ENCODE peak calls at places on chromosomes 7 and 10, in seven cellular contexts. N is GM23338, E is PC-3, Y is hepatocyte, G is HCT116, X is GM12878, A is A673. U is an unnamed sample.

GRCh38 chr7:44150966-44151678 is 10.0 kb upstream of the MYL7 start:
- DNase-seq in N (no peak), E (no peak), Y (no peak), G (no peak), X (no peak), A (no peak), U (no peak)

GRCh38 chr7:13981070-13981469 is 8.4 kb downstream of the ETV1 start:
- DNase-seq in N (peak; percentile 56), E (peak; percentile 91), Y (peak; percentile 83), G (peak; percentile 86), X (no peak), A (peak; percentile 94), U (peak; percentile 95)

GRCh38 chr10:52653510-52653909 is 119.1 kb downstream of the MBL2 start:
- DNase-seq in N (no peak), E (peak; percentile 50), Y (no peak), G (no peak), X (no peak), A (no peak), U (peak; percentile 39)

GRCh38 chr10:1331560-1331959 is 275.4 kb downstream of the WDR37 start:
- DNase-seq in N (no peak), E (no peak), Y (no peak), G (no peak), X (no peak), A (no peak), U (no peak)

GRCh38 chr10:77004917-77005564 is 632.6 kb downstream of the KCNMA1 start:
- DNase-seq in N (peak; percentile 89), E (peak; percentile 99), Y (peak; percentile 66), G (peak; percentile 18), X (no peak), A (peak; percentile 70), U (peak; percentile 68)

GRCh38 chr10:73843254-73843653 is 31.1 kb downstream of the CAMK2G start:
- DNase-seq in N (no peak), E (peak; percentile 80), Y (no peak), G (no peak), X (no peak), A (no peak), U (peak; percentile 23)

GRCh38 chr10:110460111-110460809 is 37.4 kb upstream of the DUSP5 start:
- DNase-seq in N (no peak), E (peak; percentile 44), Y (no peak), G (no peak), X (no peak), A (peak; percentile 38), U (peak; percentile 45)

GRCh38 chr7:106560482-106560881 is 100.5 kb downstream of the CCDC71L start:
- DNase-seq in N (no peak), E (no peak), Y (no peak), G (no peak), X (no peak), A (no peak), U (no peak)

GRCh38 chr10:113960617-113961260 is 82.9 kb upstream of the ADRB1 start:
- DNase-seq in N (peak; percentile 20), E (peak; percentile 2), Y (peak; percentile 80), G (no peak), X (no peak), A (no peak), U (peak; percentile 20)

GRCh38 chr10:131742371-131743000 is 158.3 kb upstream of the PPP2R2D start:
- DNase-seq in N (no peak), E (no peak), Y (no peak), G (no peak), X (no peak), A (no peak), U (no peak)

GRCh38 chr7:135179321-135179925 is 8.9 kb upstream of the CYREN start:
- DNase-seq in N (no peak), E (no peak), Y (no peak), G (no peak), X (no peak), A (no peak), U (no peak)

GRCh38 chr10:78377362-78377761 is 343.7 kb downstream of the RPS24 start:
- DNase-seq in N (no peak), E (no peak), Y (peak; percentile 29), G (no peak), X (no peak), A (peak; percentile 6), U (no peak)

GRCh38 chr10:126957111-126957510 is 51.9 kb downstream of the DOCK1 start:
- DNase-seq in N (no peak), E (no peak), Y (no peak), G (no peak), X (no peak), A (no peak), U (no peak)

GRCh38 chr10:126956712-126957108 is 51.5 kb downstream of the DOCK1 start:
- DNase-seq in N (no peak), E (no peak), Y (no peak), G (no peak), X (no peak), A (no peak), U (no peak)

GRCh38 chr10:126953886-126954285 is 48.7 kb downstream of the DOCK1 start:
- DNase-seq in N (no peak), E (no peak), Y (no peak), G (no peak), X (no peak), A (no peak), U (no peak)

GRCh38 chr10:126955934-126956711 is 50.9 kb downstream of the DOCK1 start:
- DNase-seq in N (no peak), E (no peak), Y (no peak), G (no peak), X (no peak), A (peak; percentile 14), U (peak; percentile 13)

DNA sequence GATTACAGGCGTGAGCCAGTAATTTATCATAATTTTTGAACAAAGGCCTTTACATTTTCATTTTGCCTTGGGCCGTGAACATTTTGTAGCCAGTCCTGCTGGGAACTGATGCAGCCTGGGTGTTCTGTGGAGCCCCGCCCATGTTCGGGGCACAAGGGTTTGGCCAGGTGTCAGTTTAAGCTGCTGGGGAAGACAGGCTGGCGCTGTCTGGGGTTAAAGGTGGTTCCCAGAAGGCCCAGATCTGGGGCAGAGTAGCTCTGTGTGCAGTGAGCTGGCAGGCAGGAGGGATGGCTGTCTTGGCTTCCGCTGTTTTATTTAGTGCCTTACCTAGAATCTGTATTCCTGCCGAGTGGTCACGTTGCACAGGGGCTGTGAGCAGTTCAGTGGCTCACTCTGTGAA is 50.2 kb downstream of the DOCK1 start:
- DNase-seq in N (no peak), E (no peak), Y (no peak), G (no peak), X (no peak), A (no peak), U (no peak)
- TF ChIP-seq EZH2 in N (no peak), E (no peak), Y (no peak), G (no peak), X (no peak), A (no peak), U (no peak)

GRCh38 chr10:133278577-133279265 is 2.1 kb upstream of the ADAM8 start:
- DNase-seq in N (no peak), E (peak; percentile 89), Y (peak; percentile 83), G (no peak), X (no peak), A (no peak), U (no peak)
- H3K4me1 ChIP-seq in N (no peaks in the 10 kb centered on the region), E (peaks cover 54% of the 10 kb centered on the region), Y (peaks cover 42% of the 10 kb centered on the region), G (no peaks in the 10 kb centered on the region), X (peaks cover 33% of the 10 kb centered on the region), A (no peaks in the 10 kb centered on the region), U (no peaks in the 10 kb centered on the region)

GRCh38 chr7:130910949-130911944 is 177.2 kb upstream of the KLF14 start:
- DNase-seq in N (peak; percentile 76), E (peak; percentile 55), Y (no peak), G (no peak), X (no peak), A (peak; percentile 83), U (peak; percentile 84)
- H3K36me3 ChIP-seq in N (no peaks in the 10 kb centered on the region), E (peaks cover 43% of the 10 kb centered on the region), Y (no peaks in the 10 kb centered on the region), G (peaks cover 43% of the 10 kb centered on the region), X (peaks cover 11% of the 10 kb centered on the region), A (peaks cover 30% of the 10 kb centered on the region), U (peaks cover 47% of the 10 kb centered on the region)

GRCh38 chr7:8500286-8500685 is 66.9 kb downstream of the NXPH1 start:
- DNase-seq in N (no peak), E (no peak), Y (no peak), G (no peak), X (no peak), A (no peak), U (no peak)
- TF ChIP-seq EZH2 in N (no peak), E (no peak), Y (no peak), G (no peak), X (no peak), A (no peak), U (no peak)

GRCh38 chr10:112365451-112365850 is 8.5 kb upstream of the ACSL5 start:
- DNase-seq in N (no peak), E (no peak), Y (no peak), G (no peak), X (no peak), A (no peak), U (no peak)

GRCh38 chr10:112363696-112364688 is 9.9 kb upstream of the ACSL5 start:
- DNase-seq in N (no peak), E (no peak), Y (no peak), G (no peak), X (no peak), A (no peak), U (no peak)

GRCh38 chr10:112366992-112367391 is 6.9 kb upstream of the ACSL5 start:
- DNase-seq in N (no peak), E (no peak), Y (no peak), G (no peak), X (no peak), A (no peak), U (no peak)

GRCh38 chr10:112362833-112363232 is 11.1 kb upstream of the ACSL5 start:
- DNase-seq in N (no peak), E (no peak), Y (no peak), G (no peak), X (no peak), A (no peak), U (peak; percentile 88)

DNA sequence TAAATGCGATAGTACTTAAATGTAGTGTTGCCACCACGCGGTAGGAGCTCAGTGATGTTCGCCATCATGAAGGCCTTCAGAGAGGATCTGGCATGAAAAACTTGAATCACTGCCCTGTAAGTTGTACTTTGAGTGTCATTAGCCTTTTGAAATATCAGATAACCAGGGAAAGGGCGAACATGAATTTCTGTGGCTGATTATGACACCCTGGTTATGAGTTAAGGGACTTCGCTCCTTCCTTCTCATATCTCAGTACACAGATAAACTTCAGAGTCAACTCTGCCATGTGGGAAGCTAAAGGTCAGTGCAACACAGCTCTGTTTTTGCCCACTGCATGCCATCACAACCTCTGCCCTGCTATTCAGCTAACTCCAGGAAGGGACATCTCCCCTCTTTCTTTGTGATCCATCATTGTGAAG is 8.9 kb upstream of the ACSL5 start:
- DNase-seq in N (no peak), E (no peak), Y (no peak), G (no peak), X (no peak), A (no peak), U (no peak)
- H3K4me1 ChIP-seq in N (no peaks in the 10 kb centered on the region), E (peaks cover 25% of the 10 kb centered on the region), Y (peaks cover 45% of the 10 kb centered on the region), G (peaks cover 70% of the 10 kb centered on the region), X (no peaks in the 10 kb centered on the region), A (peaks cover 6% of the 10 kb centered on the region), U (peaks cover 32% of the 10 kb centered on the region)

U was measured in GM23248.